ENCODE peak calls at places on chromosome 19, in four cellular contexts. G is Right ventricle myocardium superior, T is body of pancreas, O is ascending aorta. V is an unnamed sample.
A peak's percentile ranks its signal among the peaks of the same experiment; 100 is the strongest.

GRCh38 chr19:49930483-49931011 is 1.2 kb upstream of the NUP62 start:
- DNase-seq in T (no peak), O (no peak), G (peak; percentile 55), V (peak; percentile 34)

GRCh38 chr19:48728882-48729645 is 9.5 kb upstream of the MAMSTR start:
- DNase-seq in G (no peak), O (no peak), T (no peak), V (no peak)

GRCh38 chr19:368624-369020 is 24.0 kb upstream of the MIER2 start:
- DNase-seq in O (peak; percentile 16), T (no peak), G (peak; percentile 12), V (no peak)

GRCh38 chr19:58154287-58154678 is 3.7 kb upstream of the ZNF329 start:
- DNase-seq in O (peak; percentile 64), T (peak; percentile 47), G (peak; percentile 69), V (no peak)

GRCh38 chr19:1618157-1619093 is 13.2 kb upstream of the UQCR11 start:
- DNase-seq in O (no peak), T (peak; percentile 66), G (no peak), V (no peak)

GRCh38 chr19:48390188-48391099 is 907 bp downstream of the KDELR1 start:
- DNase-seq in O (peak; percentile 79), T (peak; percentile 70), G (peak; percentile 80), V (no peak)

GRCh38 chr19:48391100-48392005 is at the start of gene KDELR1:
- DNase-seq in O (peak; percentile 80), G (peak; percentile 82), T (peak; percentile 78), V (peak; percentile 58)

GRCh38 chr19:453606-454005 is 7.2 kb downstream of the SHC2 start:
- DNase-seq in G (no peak), O (no peak), T (no peak), V (no peak)

GRCh38 chr19:2474232-2475017 is 1.5 kb upstream of the GADD45B start:
- DNase-seq in T (peak; percentile 85), O (peak; percentile 96), G (peak; percentile 93), V (peak; percentile 59)

GRCh38 chr19:46288896-46289588 is 7.8 kb upstream of the HIF3A start:
- DNase-seq in T (no peak), G (no peak), O (no peak), V (no peak)

V was measured in gastrocnemius medialis.